ENCODE peak calls at places on chromosomes 1 and 21, in nine cellular contexts. One of them, this sample, is unnamed.

GRCh38 chr1:87814573-87814972 is 485.9 kb downstream of the LMO4 start:
- DNase-seq in osteoblast: no peak
- DNase-seq in foreskin fibroblast: no peak
- DNase-seq in SK-N-SH: no peak
- DNase-seq in fibroblast of the aortic adventitia: peak
- DNase-seq in suprapubic skin: no peak
- DNase-seq in progenitor cell of endocrine pancreas: no peak
- DNase-seq in pancreas: no peak
- DNase-seq in cardiac muscle cell: no peak
- DNase-seq in this sample: no peak

GRCh38 chr1:38210612-38211177 is 164.1 kb upstream of the POU3F1 start:
- DNase-seq in osteoblast: no peak
- DNase-seq in foreskin fibroblast: no peak
- DNase-seq in SK-N-SH: no peak
- DNase-seq in fibroblast of the aortic adventitia: no peak
- DNase-seq in suprapubic skin: no peak
- DNase-seq in progenitor cell of endocrine pancreas: no peak
- DNase-seq in pancreas: no peak
- DNase-seq in cardiac muscle cell: no peak
- DNase-seq in this sample: no peak

GRCh38 chr21:45294509-45295291 is 7.0 kb upstream of the POFUT2 start:
- DNase-seq in osteoblast: peak
- DNase-seq in foreskin fibroblast: peak
- DNase-seq in SK-N-SH: peak
- DNase-seq in fibroblast of the aortic adventitia: peak
- DNase-seq in suprapubic skin: peak
- DNase-seq in progenitor cell of endocrine pancreas: peak
- DNase-seq in pancreas: peak
- DNase-seq in cardiac muscle cell: peak
- DNase-seq in this sample: no peak

GRCh38 chr1:206634365-206635079 is 814 bp upstream of the DYRK3 start:
- DNase-seq in osteoblast: peak
- DNase-seq in foreskin fibroblast: peak
- DNase-seq in SK-N-SH: peak
- DNase-seq in fibroblast of the aortic adventitia: peak
- DNase-seq in suprapubic skin: peak
- DNase-seq in progenitor cell of endocrine pancreas: peak
- DNase-seq in pancreas: peak
- DNase-seq in cardiac muscle cell: peak
- DNase-seq in this sample: peak

GRCh38 chr1:246954126-246954525 is 22.4 kb upstream of the AHCTF1 start:
- DNase-seq in osteoblast: no peak
- DNase-seq in foreskin fibroblast: no peak
- DNase-seq in SK-N-SH: no peak
- DNase-seq in fibroblast of the aortic adventitia: no peak
- DNase-seq in suprapubic skin: no peak
- DNase-seq in progenitor cell of endocrine pancreas: no peak
- DNase-seq in pancreas: no peak
- DNase-seq in cardiac muscle cell: no peak
- DNase-seq in this sample: no peak

GRCh38 chr1:152047607-152047953 is 10.8 kb upstream of the S100A11 start:
- DNase-seq in osteoblast: peak
- DNase-seq in foreskin fibroblast: peak
- DNase-seq in SK-N-SH: no peak
- DNase-seq in fibroblast of the aortic adventitia: peak
- DNase-seq in suprapubic skin: peak
- DNase-seq in progenitor cell of endocrine pancreas: no peak
- DNase-seq in pancreas: peak
- DNase-seq in cardiac muscle cell: no peak
- DNase-seq in this sample: no peak

GRCh38 chr21:46078322-46078981 is 19.5 kb upstream of the COL6A2 start:
- DNase-seq in osteoblast: peak
- DNase-seq in foreskin fibroblast: peak
- DNase-seq in SK-N-SH: no peak
- DNase-seq in fibroblast of the aortic adventitia: peak
- DNase-seq in suprapubic skin: peak
- DNase-seq in progenitor cell of endocrine pancreas: peak
- DNase-seq in pancreas: no peak
- DNase-seq in cardiac muscle cell: no peak
- DNase-seq in this sample: no peak

GRCh38 chr1:147235822-147236221 is 6.7 kb upstream of the CHD1L start:
- DNase-seq in osteoblast: no peak
- DNase-seq in foreskin fibroblast: no peak
- DNase-seq in SK-N-SH: no peak
- DNase-seq in fibroblast of the aortic adventitia: no peak
- DNase-seq in suprapubic skin: no peak
- DNase-seq in progenitor cell of endocrine pancreas: no peak
- DNase-seq in pancreas: peak
- DNase-seq in cardiac muscle cell: no peak
- DNase-seq in this sample: no peak

GRCh38 chr21:46515109-46515508 is 56.4 kb downstream of the DIP2A start:
- DNase-seq in osteoblast: no peak
- DNase-seq in foreskin fibroblast: no peak
- DNase-seq in SK-N-SH: no peak
- DNase-seq in fibroblast of the aortic adventitia: peak
- DNase-seq in suprapubic skin: no peak
- DNase-seq in progenitor cell of endocrine pancreas: no peak
- DNase-seq in pancreas: peak
- DNase-seq in cardiac muscle cell: peak
- DNase-seq in this sample: peak

GRCh38 chr1:225888289-225888897 is 553 bp downstream of the LEFTY1 start:
- DNase-seq in osteoblast: peak
- DNase-seq in foreskin fibroblast: no peak
- DNase-seq in SK-N-SH: no peak
- DNase-seq in fibroblast of the aortic adventitia: no peak
- DNase-seq in suprapubic skin: no peak
- DNase-seq in progenitor cell of endocrine pancreas: no peak
- DNase-seq in pancreas: no peak
- DNase-seq in cardiac muscle cell: no peak
- DNase-seq in this sample: no peak

GRCh38 chr1:19636065-19636464 is 8.0 kb upstream of the NBL1 start:
- DNase-seq in osteoblast: peak
- DNase-seq in foreskin fibroblast: no peak
- DNase-seq in SK-N-SH: no peak
- DNase-seq in fibroblast of the aortic adventitia: no peak
- DNase-seq in suprapubic skin: no peak
- DNase-seq in progenitor cell of endocrine pancreas: no peak
- DNase-seq in pancreas: no peak
- DNase-seq in cardiac muscle cell: no peak
- DNase-seq in this sample: no peak

GRCh38 chr1:94553323-94553730 is 11.8 kb upstream of the F3 start:
- DNase-seq in osteoblast: no peak
- DNase-seq in foreskin fibroblast: peak
- DNase-seq in SK-N-SH: no peak
- DNase-seq in fibroblast of the aortic adventitia: no peak
- DNase-seq in suprapubic skin: no peak
- DNase-seq in progenitor cell of endocrine pancreas: no peak
- DNase-seq in pancreas: no peak
- DNase-seq in cardiac muscle cell: no peak
- DNase-seq in this sample: no peak

GRCh38 chr1:172893146-172893841 is 157.4 kb downstream of the TNFSF18 start:
- DNase-seq in osteoblast: no peak
- DNase-seq in foreskin fibroblast: peak
- DNase-seq in SK-N-SH: no peak
- DNase-seq in fibroblast of the aortic adventitia: peak
- DNase-seq in suprapubic skin: no peak
- DNase-seq in progenitor cell of endocrine pancreas: no peak
- DNase-seq in pancreas: no peak
- DNase-seq in cardiac muscle cell: no peak
- DNase-seq in this sample: no peak

GRCh38 chr1:67228791-67229190 is 62.5 kb downstream of the IL23R start:
- DNase-seq in osteoblast: no peak
- DNase-seq in foreskin fibroblast: no peak
- DNase-seq in SK-N-SH: no peak
- DNase-seq in fibroblast of the aortic adventitia: no peak
- DNase-seq in suprapubic skin: no peak
- DNase-seq in progenitor cell of endocrine pancreas: no peak
- DNase-seq in pancreas: no peak
- DNase-seq in cardiac muscle cell: no peak
- DNase-seq in this sample: no peak

GRCh38 chr1:77687519-77687906 is 5.1 kb upstream of the ZZZ3 start:
- DNase-seq in osteoblast: no peak
- DNase-seq in foreskin fibroblast: peak
- DNase-seq in SK-N-SH: no peak
- DNase-seq in fibroblast of the aortic adventitia: no peak
- DNase-seq in suprapubic skin: no peak
- DNase-seq in progenitor cell of endocrine pancreas: peak
- DNase-seq in pancreas: peak
- DNase-seq in cardiac muscle cell: peak
- DNase-seq in this sample: no peak
- TF ChIP-seq CTCF in osteoblast: peak
- TF ChIP-seq CTCF in foreskin fibroblast: peak
- TF ChIP-seq CTCF in SK-N-SH: no peak
- TF ChIP-seq CTCF in fibroblast of the aortic adventitia: peak
- TF ChIP-seq CTCF in suprapubic skin: no peak
- TF ChIP-seq CTCF in progenitor cell of endocrine pancreas: peak
- TF ChIP-seq CTCF in pancreas: no peak
- TF ChIP-seq CTCF in cardiac muscle cell: peak
- TF ChIP-seq CTCF in this sample: no peak

DNA sequence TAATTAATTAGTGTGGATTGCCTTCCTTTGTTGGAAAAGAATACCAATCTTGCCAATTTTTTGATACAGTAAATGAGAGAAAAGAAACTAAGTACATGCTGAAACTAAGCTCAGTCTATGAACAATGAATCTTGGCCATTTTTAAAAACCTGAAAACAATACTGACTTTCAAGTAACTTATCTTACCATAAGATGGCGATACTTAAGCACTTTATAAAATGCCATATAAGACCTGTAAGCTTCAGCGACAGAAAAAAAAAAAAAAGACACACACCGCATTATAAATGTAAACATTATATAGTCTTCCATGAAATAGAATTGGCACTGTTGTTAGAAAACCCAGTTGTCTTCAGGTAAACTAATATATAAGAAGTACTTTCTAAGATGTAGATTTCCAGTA is 3.0 kb downstream of the OLFM3 start:
- DNase-seq in osteoblast: no peak
- DNase-seq in foreskin fibroblast: no peak
- DNase-seq in SK-N-SH: no peak
- DNase-seq in fibroblast of the aortic adventitia: no peak
- DNase-seq in suprapubic skin: no peak
- DNase-seq in progenitor cell of endocrine pancreas: no peak
- DNase-seq in pancreas: no peak
- DNase-seq in cardiac muscle cell: no peak
- DNase-seq in this sample: no peak
- TF ChIP-seq CTCF in osteoblast: no peak
- TF ChIP-seq CTCF in foreskin fibroblast: no peak
- TF ChIP-seq CTCF in SK-N-SH: peak
- TF ChIP-seq CTCF in fibroblast of the aortic adventitia: no peak
- TF ChIP-seq CTCF in suprapubic skin: no peak
- TF ChIP-seq CTCF in progenitor cell of endocrine pancreas: no peak
- TF ChIP-seq CTCF in pancreas: no peak
- TF ChIP-seq CTCF in cardiac muscle cell: no peak
- TF ChIP-seq CTCF in this sample: no peak

GRCh38 chr1:3533051-3534048 is 78.0 kb downstream of the MEGF6 start:
- DNase-seq in osteoblast: no peak
- DNase-seq in foreskin fibroblast: no peak
- DNase-seq in SK-N-SH: no peak
- DNase-seq in fibroblast of the aortic adventitia: no peak
- DNase-seq in suprapubic skin: no peak
- DNase-seq in progenitor cell of endocrine pancreas: no peak
- DNase-seq in pancreas: no peak
- DNase-seq in cardiac muscle cell: no peak
- DNase-seq in this sample: no peak
- TF ChIP-seq CTCF in osteoblast: peak
- TF ChIP-seq CTCF in foreskin fibroblast: no peak
- TF ChIP-seq CTCF in SK-N-SH: no peak
- TF ChIP-seq CTCF in fibroblast of the aortic adventitia: no peak
- TF ChIP-seq CTCF in suprapubic skin: no peak
- TF ChIP-seq CTCF in progenitor cell of endocrine pancreas: peak
- TF ChIP-seq CTCF in pancreas: no peak
- TF ChIP-seq CTCF in cardiac muscle cell: no peak
- TF ChIP-seq CTCF in this sample: no peak

GRCh38 chr1:21246905-21247642 is 43.2 kb downstream of the ECE1 start:
- DNase-seq in osteoblast: peak
- DNase-seq in foreskin fibroblast: no peak
- DNase-seq in SK-N-SH: no peak
- DNase-seq in fibroblast of the aortic adventitia: no peak
- DNase-seq in suprapubic skin: no peak
- DNase-seq in progenitor cell of endocrine pancreas: no peak
- DNase-seq in pancreas: no peak
- DNase-seq in cardiac muscle cell: no peak
- DNase-seq in this sample: no peak

GRCh38 chr1:21244154-21244553 is 46.1 kb downstream of the ECE1 start:
- DNase-seq in osteoblast: no peak
- DNase-seq in foreskin fibroblast: no peak
- DNase-seq in SK-N-SH: no peak
- DNase-seq in fibroblast of the aortic adventitia: no peak
- DNase-seq in suprapubic skin: no peak
- DNase-seq in progenitor cell of endocrine pancreas: no peak
- DNase-seq in pancreas: no peak
- DNase-seq in cardiac muscle cell: no peak
- DNase-seq in this sample: no peak

GRCh38 chr1:21245688-21246229 is 44.5 kb downstream of the ECE1 start:
- DNase-seq in osteoblast: no peak
- DNase-seq in foreskin fibroblast: no peak
- DNase-seq in SK-N-SH: no peak
- DNase-seq in fibroblast of the aortic adventitia: no peak
- DNase-seq in suprapubic skin: no peak
- DNase-seq in progenitor cell of endocrine pancreas: no peak
- DNase-seq in pancreas: no peak
- DNase-seq in cardiac muscle cell: no peak
- DNase-seq in this sample: no peak

GRCh38 chr1:21242846-21243245 is 47.4 kb downstream of the ECE1 start:
- DNase-seq in osteoblast: no peak
- DNase-seq in foreskin fibroblast: no peak
- DNase-seq in SK-N-SH: no peak
- DNase-seq in fibroblast of the aortic adventitia: no peak
- DNase-seq in suprapubic skin: no peak
- DNase-seq in progenitor cell of endocrine pancreas: no peak
- DNase-seq in pancreas: no peak
- DNase-seq in cardiac muscle cell: no peak
- DNase-seq in this sample: no peak

GRCh38 chr1:21244986-21245687 is 45.1 kb downstream of the ECE1 start:
- DNase-seq in osteoblast: peak
- DNase-seq in foreskin fibroblast: no peak
- DNase-seq in SK-N-SH: peak
- DNase-seq in fibroblast of the aortic adventitia: no peak
- DNase-seq in suprapubic skin: no peak
- DNase-seq in progenitor cell of endocrine pancreas: no peak
- DNase-seq in pancreas: no peak
- DNase-seq in cardiac muscle cell: no peak
- DNase-seq in this sample: no peak
- TF ChIP-seq CTCF in osteoblast: peak
- TF ChIP-seq CTCF in foreskin fibroblast: peak
- TF ChIP-seq CTCF in SK-N-SH: peak
- TF ChIP-seq CTCF in fibroblast of the aortic adventitia: peak
- TF ChIP-seq CTCF in suprapubic skin: no peak
- TF ChIP-seq CTCF in progenitor cell of endocrine pancreas: peak
- TF ChIP-seq CTCF in pancreas: no peak
- TF ChIP-seq CTCF in cardiac muscle cell: peak
- TF ChIP-seq CTCF in this sample: peak